ENCODE peak calls at places on chromosomes 12 and 14, in nine cellular contexts. G, R, H, F, S, Z, K, V and M are unnamed samples.
A peak's percentile ranks its signal among the peaks of the same experiment; 100 is the strongest.

GRCh38 chr12:77946541-77947021 is 115.9 kb downstream of the NAV3 start:
- DNase-seq in K (no peak), R (peak; percentile 57), F (no peak), Z (no peak), S (no peak), V (no peak), G (no peak), H (no peak), M (no peak)

GRCh38 chr12:126384029-126384564 is 1318.9 kb downstream of the AACS start:
- DNase-seq in R (peak; percentile 3), V (no peak), F (no peak), Z (no peak), G (no peak), H (no peak), K (no peak), S (no peak), M (no peak)

GRCh38 chr12:106084048-106084671 is 54.6 kb downstream of the NUAK1 start:
- DNase-seq in R (peak; percentile 92), S (peak; percentile 44), H (no peak), G (peak; percentile 81), F (no peak), K (no peak), Z (no peak), V (peak; percentile 85), M (peak; percentile 29)

GRCh38 chr12:120479458-120479857 is 9.9 kb upstream of the SRSF9 start:
- DNase-seq in G (no peak), Z (no peak), F (no peak), K (no peak), V (no peak), R (no peak), H (no peak), S (no peak), M (no peak)

GRCh38 chr14:53391156-53391555 is 238.0 kb upstream of the DDHD1 start:
- DNase-seq in F (no peak), K (no peak), R (peak; percentile 33), Z (no peak), S (peak; percentile 93), G (no peak), H (no peak), V (peak; percentile 33), M (peak; percentile 13)

GRCh38 chr14:22265319-22266140 is 323.5 kb downstream of the DAD1 start:
- DNase-seq in V (no peak), K (no peak), F (no peak), S (peak; percentile 6), H (no peak), G (no peak), R (peak; percentile 28), Z (no peak), M (no peak)

GRCh38 chr14:102469261-102469660 is 40.3 kb downstream of the ANKRD9 start:
- DNase-seq in S (no peak), H (no peak), K (no peak), G (no peak), R (no peak), Z (no peak), V (no peak), F (no peak), M (no peak)

GRCh38 chr14:68476212-68476964 is 316.5 kb downstream of the ZFP36L1 start:
- DNase-seq in Z (no peak), S (peak; percentile 100), G (peak; percentile 40), H (peak; percentile 54), R (peak; percentile 97), V (no peak), K (no peak), F (no peak), M (peak; percentile 45)

GRCh38 chr12:6608592-6609311 is 1.6 kb upstream of the CHD4 start:
- DNase-seq in K (no peak), R (no peak), G (no peak), H (no peak), Z (no peak), F (no peak), S (peak; percentile 40), V (peak; percentile 40), M (peak; percentile 68)

GRCh38 chr12:3656946-3657622 is 95.8 kb downstream of the CRACR2A start:
- DNase-seq in Z (no peak), K (no peak), G (no peak), R (no peak), V (no peak), F (no peak), H (no peak), S (no peak), M (no peak)

GRCh38 chr14:62179367-62180018 is 417.3 kb downstream of the SNAPC1 start:
- DNase-seq in H (peak; percentile 31), Z (peak; percentile 62), F (peak; percentile 23), V (peak; percentile 94), G (peak; percentile 26), R (peak; percentile 76), K (no peak), S (peak; percentile 91), M (peak; percentile 48)